ENCODE peak calls at places on chromosomes 7 and 10, in eight cellular contexts. N is CD8-positive, alpha-beta memory T cell; T is trophoblast cell; B is CD8-positive, alpha-beta T cell; I is esophagus squamous epithelium; S is body of pancreas; K is breast epithelium; R is astrocyte. O is an unnamed sample. For H3K4me1, the result is how much of the 10 kb centered on the place peaks cover.

GRCh38 chr10:70827358-70827757 is 11.6 kb downstream of the SGPL1 start:
- DNase-seq in R (peak), S (no peak), B (no peak), T (no peak), I (no peak), N (no peak), K (no peak), O (no peak)

GRCh38 chr7:450036-450435 is 69.6 kb downstream of the PDGFA start:
- DNase-seq in S (no peak), K (no peak), T (no peak), B (no peak), N (no peak), R (no peak), I (no peak), O (no peak)

GRCh38 chr10:13206546-13207443 is 27.4 kb downstream of the UCMA start:
- DNase-seq in T (no peak), N (no peak), I (no peak), S (no peak), R (peak), B (no peak), K (no peak), O (peak)

GRCh38 chr7:31734456-31734855 is 47.4 kb downstream of the PPP1R17 start:
- DNase-seq in N (no peak), B (no peak), I (no peak), R (no peak), K (no peak), S (no peak), T (no peak), O (peak)

GRCh38 chr7:42768037-42768436 is 143.8 kb downstream of the C7orf25 start:
- DNase-seq in N (no peak), S (no peak), K (no peak), I (no peak), R (no peak), T (no peak), B (no peak), O (no peak)

GRCh38 chr10:120365872-120366271 is 91.2 kb upstream of the PLPP4 start:
- DNase-seq in B (no peak), R (peak), I (no peak), N (no peak), K (no peak), T (no peak), S (no peak), O (peak)

GRCh38 chr7:43303740-43304241 is 191.3 kb downstream of the HECW1 start:
- DNase-seq in I (no peak), K (no peak), B (no peak), N (no peak), T (no peak), R (peak), S (no peak), O (no peak)

GRCh38 chr7:26490631-26491624 is 199.3 kb downstream of the SNX10 start:
- DNase-seq in K (no peak), R (no peak), T (peak), S (no peak), I (no peak), N (no peak), B (no peak), O (peak)

GRCh38 chr10:69321037-69321715 is 42.9 kb downstream of the HK1 start:
- DNase-seq in S (no peak), T (no peak), R (no peak), B (no peak), I (no peak), N (no peak), K (no peak), O (no peak)

GRCh38 chr7:36372156-36372555 is 17.5 kb upstream of the ANLN start:
- DNase-seq in S (no peak), K (no peak), B (no peak), T (peak), R (no peak), N (no peak), I (no peak), O (peak)

GRCh38 chr7:121558288-121558687 is 162.2 kb upstream of the FAM3C start:
- DNase-seq in S (no peak), K (no peak), I (no peak), R (no peak), B (no peak), T (no peak), N (no peak), O (no peak)

DNA sequence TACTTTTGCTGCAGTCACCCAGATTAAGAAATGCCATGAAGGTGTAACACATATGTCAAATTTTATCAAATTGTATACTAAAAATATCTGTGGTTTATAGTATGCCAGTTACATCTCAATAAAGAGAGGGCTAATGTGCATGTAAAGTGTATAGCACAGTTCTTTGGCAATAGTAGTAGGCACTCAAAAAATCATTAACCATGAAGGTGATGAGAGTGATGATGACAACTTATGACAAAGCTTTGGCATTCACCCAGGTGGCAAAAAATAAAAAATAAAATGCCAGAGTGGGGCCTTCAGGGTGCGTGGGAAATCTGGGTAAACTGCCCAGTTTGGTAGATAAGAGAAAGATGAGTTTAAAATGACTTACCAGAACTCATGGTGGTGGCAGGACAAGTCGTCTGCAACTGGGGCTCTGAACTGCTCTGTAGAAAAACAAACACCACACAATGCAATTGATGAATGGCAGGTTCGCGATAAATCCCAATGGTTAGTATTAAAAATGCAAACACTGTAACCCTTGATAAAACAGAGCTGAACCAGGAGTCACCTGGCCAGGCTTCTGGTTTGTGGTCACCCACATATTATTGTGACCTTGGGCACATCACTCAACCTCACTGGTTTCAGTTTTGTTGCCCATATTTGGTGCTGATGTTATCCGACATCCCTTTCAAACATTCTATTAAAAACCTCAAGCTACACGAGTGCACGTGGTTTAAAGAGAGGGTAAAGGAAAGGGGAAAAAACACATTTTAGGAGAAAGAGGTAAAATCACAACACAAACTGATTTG is 120.2 kb downstream of the SORBS1 start:
- DNase-seq in K (no peak), I (no peak), R (peak), B (no peak), T (no peak), N (no peak), S (peak), O (no peak)
- H3K4me1 ChIP-seq in K (under half), I (under half), R (under half), B (under half), T (under half), N (under half), S (under half), O (under half)

GRCh38 chr7:130275826-130276291 is 9.2 kb downstream of the CPA2 start:
- DNase-seq in I (no peak), R (peak), K (no peak), T (no peak), N (no peak), S (no peak), B (no peak), O (peak)
- H3K4me1 ChIP-seq in I (under half), R (under half), K (under half), T (under half), N (under half), S (half or more), B (under half), O (half or more)

GRCh38 chr7:55031075-55031474 is 12.3 kb downstream of the EGFR start:
- DNase-seq in K (no peak), I (no peak), N (no peak), T (no peak), S (peak), B (no peak), R (no peak), O (peak)

GRCh38 chr7:55032069-55032699 is 13.4 kb downstream of the EGFR start:
- DNase-seq in B (no peak), T (no peak), K (no peak), S (no peak), R (no peak), I (no peak), N (no peak), O (no peak)

GRCh38 chr7:55033241-55033846 is 14.5 kb downstream of the EGFR start:
- DNase-seq in T (no peak), R (no peak), K (no peak), B (no peak), I (no peak), S (no peak), N (no peak), O (no peak)

GRCh38 chr7:55036958-55037357 is 18.1 kb downstream of the EGFR start:
- DNase-seq in N (no peak), R (no peak), B (no peak), S (no peak), I (no peak), K (no peak), T (no peak), O (no peak)

DNA sequence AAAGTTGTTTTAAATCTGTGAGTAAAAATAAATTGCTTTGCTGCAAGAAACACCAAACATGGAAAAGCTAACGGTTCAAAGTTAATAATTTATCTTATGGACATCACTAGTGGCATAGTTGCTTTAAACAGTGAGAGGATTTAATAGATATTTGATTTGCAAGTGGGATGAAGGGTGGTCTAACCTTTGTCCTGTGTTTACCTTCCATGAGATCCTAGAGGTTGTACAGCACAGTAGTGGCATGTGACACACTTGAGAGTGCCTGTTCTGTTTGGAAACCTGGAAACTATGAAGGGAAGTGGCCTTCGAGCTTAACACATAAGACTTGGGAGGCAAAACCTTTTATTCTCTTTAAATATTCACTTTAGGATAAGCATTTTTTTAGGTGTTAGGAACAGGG is 16.0 kb downstream of the EGFR start:
- DNase-seq in B (no peak), S (no peak), N (no peak), I (no peak), K (no peak), R (no peak), T (no peak), O (no peak)
- H3K4me1 ChIP-seq in B (under half), S (half or more), N (under half), I (under half), K (under half), R (under half), T (under half), O (under half)

DNA sequence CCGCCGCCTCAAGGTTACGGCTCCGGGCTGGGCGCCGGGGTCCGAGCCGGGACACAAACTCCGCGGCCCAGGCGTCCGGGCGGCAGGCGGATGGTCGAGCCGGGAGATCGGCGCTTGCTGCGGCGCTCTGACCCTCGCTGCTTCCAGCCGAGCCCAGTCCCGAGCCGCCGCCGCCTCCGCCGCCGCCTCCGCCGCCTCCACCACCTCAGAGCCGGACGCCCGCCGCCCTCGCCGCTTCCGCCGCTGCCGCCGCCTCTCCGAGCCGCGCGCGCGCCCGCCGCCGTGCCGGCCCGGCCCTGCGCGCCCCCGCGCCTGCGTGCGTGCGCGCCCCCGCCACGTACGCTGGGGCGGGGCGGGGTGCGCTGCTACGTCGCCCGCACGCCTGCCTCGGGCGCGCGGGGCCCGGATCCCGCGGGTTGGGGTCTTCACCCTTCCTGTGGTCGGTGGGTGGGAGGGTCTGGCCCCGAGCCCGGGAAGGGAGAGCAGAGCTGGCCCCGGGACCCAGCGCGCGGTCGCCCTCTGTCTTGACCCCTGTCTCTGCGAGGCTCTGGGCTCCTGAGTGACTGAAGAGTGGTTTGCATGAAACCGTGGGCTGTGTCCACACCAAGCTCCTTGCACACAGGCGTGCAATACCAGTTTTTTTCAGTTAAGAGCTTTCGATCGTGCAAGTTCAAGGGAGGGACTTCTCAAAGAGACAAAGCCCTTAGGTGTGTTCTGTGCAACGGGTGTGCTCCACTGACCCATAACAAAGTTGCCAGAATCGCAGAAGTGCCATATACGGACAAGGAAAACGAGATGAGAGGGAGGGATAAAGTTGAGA is at the start of gene SMURF1:
- DNase-seq in N (peak), T (peak), B (peak), K (peak), S (peak), R (peak), I (no peak), O (no peak)
- H3K4me1 ChIP-seq in N (under half), T (under half), B (under half), K (under half), S (under half), R (under half), I (under half), O (under half)